ENCODE peak calls at places on chromosomes 3 and 15, in ten cellular contexts. One of them, this sample, is unnamed.
A peak's percentile ranks its signal among the peaks of the same experiment; 100 is the strongest.

GRCh38 chr3:133863865-133864264 is 31.8 kb downstream of the RAB6B start:
- DNase-seq in aorta: no peak
- DNase-seq in RCC 7860: no peak
- DNase-seq in left cardiac atrium: no peak
- DNase-seq in T-helper 2 cell: no peak
- DNase-seq in stimulated activated CD4-positive, alpha-beta T cell treated with anti-CD3 and anti-CD28 coated beads, TNF-alpha, amount 100 ng/mL, for 4 hours: no peak
- DNase-seq in NCI-H1092: no peak
- DNase-seq in CD14-positive monocyte: no peak
- DNase-seq in colonic mucosa: no peak
- DNase-seq in dermis microvascular lymphatic vessel endothelial cell: no peak
- DNase-seq in this sample: no peak

GRCh38 chr3:129021140-129021551 is 20.0 kb downstream of the EFCC1 start:
- DNase-seq in aorta: no peak
- DNase-seq in RCC 7860: no peak
- DNase-seq in left cardiac atrium: no peak
- DNase-seq in T-helper 2 cell: no peak
- DNase-seq in stimulated activated CD4-positive, alpha-beta T cell treated with anti-CD3 and anti-CD28 coated beads, TNF-alpha, amount 100 ng/mL, for 4 hours: no peak
- DNase-seq in NCI-H1092: no peak
- DNase-seq in CD14-positive monocyte: no peak
- DNase-seq in colonic mucosa: no peak
- DNase-seq in dermis microvascular lymphatic vessel endothelial cell: peak; percentile 56
- DNase-seq in this sample: no peak

GRCh38 chr3:20405731-20406130 is 219.7 kb upstream of the SGO1 start:
- DNase-seq in aorta: no peak
- DNase-seq in RCC 7860: no peak
- DNase-seq in left cardiac atrium: no peak
- DNase-seq in T-helper 2 cell: no peak
- DNase-seq in stimulated activated CD4-positive, alpha-beta T cell treated with anti-CD3 and anti-CD28 coated beads, TNF-alpha, amount 100 ng/mL, for 4 hours: no peak
- DNase-seq in NCI-H1092: no peak
- DNase-seq in CD14-positive monocyte: no peak
- DNase-seq in colonic mucosa: no peak
- DNase-seq in dermis microvascular lymphatic vessel endothelial cell: no peak
- DNase-seq in this sample: no peak

GRCh38 chr3:141240290-141241247 is 8.9 kb downstream of the PXYLP1 start:
- DNase-seq in aorta: no peak
- DNase-seq in RCC 7860: peak; percentile 67
- DNase-seq in left cardiac atrium: no peak
- DNase-seq in T-helper 2 cell: no peak
- DNase-seq in stimulated activated CD4-positive, alpha-beta T cell treated with anti-CD3 and anti-CD28 coated beads, TNF-alpha, amount 100 ng/mL, for 4 hours: no peak
- DNase-seq in NCI-H1092: no peak
- DNase-seq in CD14-positive monocyte: no peak
- DNase-seq in colonic mucosa: no peak
- DNase-seq in dermis microvascular lymphatic vessel endothelial cell: no peak
- DNase-seq in this sample: no peak

GRCh38 chr3:183959214-183959613 is 58.5 kb downstream of the ABCC5 start:
- DNase-seq in aorta: no peak
- DNase-seq in RCC 7860: no peak
- DNase-seq in left cardiac atrium: no peak
- DNase-seq in T-helper 2 cell: no peak
- DNase-seq in stimulated activated CD4-positive, alpha-beta T cell treated with anti-CD3 and anti-CD28 coated beads, TNF-alpha, amount 100 ng/mL, for 4 hours: no peak
- DNase-seq in NCI-H1092: no peak
- DNase-seq in CD14-positive monocyte: no peak
- DNase-seq in colonic mucosa: peak; percentile 44
- DNase-seq in dermis microvascular lymphatic vessel endothelial cell: no peak
- DNase-seq in this sample: no peak

GRCh38 chr3:101936419-101937331 is 87.4 kb downstream of the NFKBIZ start:
- DNase-seq in aorta: no peak
- DNase-seq in RCC 7860: peak; percentile 95
- DNase-seq in left cardiac atrium: no peak
- DNase-seq in T-helper 2 cell: peak; percentile 44
- DNase-seq in stimulated activated CD4-positive, alpha-beta T cell treated with anti-CD3 and anti-CD28 coated beads, TNF-alpha, amount 100 ng/mL, for 4 hours: no peak
- DNase-seq in NCI-H1092: no peak
- DNase-seq in CD14-positive monocyte: no peak
- DNase-seq in colonic mucosa: no peak
- DNase-seq in dermis microvascular lymphatic vessel endothelial cell: peak; percentile 57
- DNase-seq in this sample: no peak

GRCh38 chr3:159765025-159765859 is 223.4 kb upstream of the IL12A start:
- DNase-seq in aorta: peak; percentile 94
- DNase-seq in RCC 7860: peak; percentile 99
- DNase-seq in left cardiac atrium: peak; percentile 85
- DNase-seq in T-helper 2 cell: no peak
- DNase-seq in stimulated activated CD4-positive, alpha-beta T cell treated with anti-CD3 and anti-CD28 coated beads, TNF-alpha, amount 100 ng/mL, for 4 hours: no peak
- DNase-seq in NCI-H1092: no peak
- DNase-seq in CD14-positive monocyte: no peak
- DNase-seq in colonic mucosa: peak; percentile 67
- DNase-seq in dermis microvascular lymphatic vessel endothelial cell: peak; percentile 89
- DNase-seq in this sample: no peak

GRCh38 chr3:168426196-168426595 is 330.5 kb upstream of the GOLIM4 start:
- DNase-seq in aorta: no peak
- DNase-seq in RCC 7860: no peak
- DNase-seq in left cardiac atrium: no peak
- DNase-seq in T-helper 2 cell: no peak
- DNase-seq in stimulated activated CD4-positive, alpha-beta T cell treated with anti-CD3 and anti-CD28 coated beads, TNF-alpha, amount 100 ng/mL, for 4 hours: no peak
- DNase-seq in NCI-H1092: no peak
- DNase-seq in CD14-positive monocyte: no peak
- DNase-seq in colonic mucosa: no peak
- DNase-seq in dermis microvascular lymphatic vessel endothelial cell: no peak
- DNase-seq in this sample: no peak

GRCh38 chr3:23944861-23945652 is at the start of gene NR1D2:
- DNase-seq in aorta: peak; percentile 91
- DNase-seq in RCC 7860: peak; percentile 66
- DNase-seq in left cardiac atrium: peak; percentile 90
- DNase-seq in T-helper 2 cell: peak; percentile 77
- DNase-seq in stimulated activated CD4-positive, alpha-beta T cell treated with anti-CD3 and anti-CD28 coated beads, TNF-alpha, amount 100 ng/mL, for 4 hours: peak; percentile 54
- DNase-seq in NCI-H1092: peak; percentile 67
- DNase-seq in CD14-positive monocyte: peak; percentile 81
- DNase-seq in colonic mucosa: peak; percentile 87
- DNase-seq in dermis microvascular lymphatic vessel endothelial cell: peak; percentile 87
- DNase-seq in this sample: peak; percentile 75

GRCh38 chr15:46166750-46167149 is 531.9 kb downstream of the SQOR start:
- DNase-seq in aorta: no peak
- DNase-seq in RCC 7860: no peak
- DNase-seq in left cardiac atrium: no peak
- DNase-seq in T-helper 2 cell: no peak
- DNase-seq in stimulated activated CD4-positive, alpha-beta T cell treated with anti-CD3 and anti-CD28 coated beads, TNF-alpha, amount 100 ng/mL, for 4 hours: no peak
- DNase-seq in NCI-H1092: no peak
- DNase-seq in CD14-positive monocyte: no peak
- DNase-seq in colonic mucosa: no peak
- DNase-seq in dermis microvascular lymphatic vessel endothelial cell: no peak
- DNase-seq in this sample: no peak

GRCh38 chr3:141776376-141776775 is 13.2 kb downstream of the GRK7 start:
- DNase-seq in aorta: no peak
- DNase-seq in RCC 7860: no peak
- DNase-seq in left cardiac atrium: no peak
- DNase-seq in T-helper 2 cell: no peak
- DNase-seq in stimulated activated CD4-positive, alpha-beta T cell treated with anti-CD3 and anti-CD28 coated beads, TNF-alpha, amount 100 ng/mL, for 4 hours: no peak
- DNase-seq in NCI-H1092: no peak
- DNase-seq in CD14-positive monocyte: no peak
- DNase-seq in colonic mucosa: no peak
- DNase-seq in dermis microvascular lymphatic vessel endothelial cell: no peak
- DNase-seq in this sample: no peak

GRCh38 chr3:184325269-184325668 is 10.9 kb downstream of the EIF4G1 start:
- DNase-seq in aorta: no peak
- DNase-seq in RCC 7860: no peak
- DNase-seq in left cardiac atrium: no peak
- DNase-seq in T-helper 2 cell: no peak
- DNase-seq in stimulated activated CD4-positive, alpha-beta T cell treated with anti-CD3 and anti-CD28 coated beads, TNF-alpha, amount 100 ng/mL, for 4 hours: no peak
- DNase-seq in NCI-H1092: no peak
- DNase-seq in CD14-positive monocyte: no peak
- DNase-seq in colonic mucosa: no peak
- DNase-seq in dermis microvascular lymphatic vessel endothelial cell: no peak
- DNase-seq in this sample: no peak

GRCh38 chr3:49217688-49218470 is 46.5 kb downstream of the KLHDC8B start:
- DNase-seq in aorta: peak; percentile 53
- DNase-seq in RCC 7860: no peak
- DNase-seq in left cardiac atrium: no peak
- DNase-seq in T-helper 2 cell: no peak
- DNase-seq in stimulated activated CD4-positive, alpha-beta T cell treated with anti-CD3 and anti-CD28 coated beads, TNF-alpha, amount 100 ng/mL, for 4 hours: no peak
- DNase-seq in NCI-H1092: no peak
- DNase-seq in CD14-positive monocyte: no peak
- DNase-seq in colonic mucosa: no peak
- DNase-seq in dermis microvascular lymphatic vessel endothelial cell: peak; percentile 39
- DNase-seq in this sample: no peak

GRCh38 chr15:101489236-101489632 is 273 bp downstream of the PCSK6 start:
- DNase-seq in aorta: no peak
- DNase-seq in RCC 7860: no peak
- DNase-seq in left cardiac atrium: no peak
- DNase-seq in T-helper 2 cell: no peak
- DNase-seq in stimulated activated CD4-positive, alpha-beta T cell treated with anti-CD3 and anti-CD28 coated beads, TNF-alpha, amount 100 ng/mL, for 4 hours: no peak
- DNase-seq in NCI-H1092: no peak
- DNase-seq in CD14-positive monocyte: no peak
- DNase-seq in colonic mucosa: peak; percentile 61
- DNase-seq in dermis microvascular lymphatic vessel endothelial cell: peak; percentile 60
- DNase-seq in this sample: no peak

GRCh38 chr3:66572938-66573710 is 72.3 kb upstream of the LRIG1 start:
- DNase-seq in aorta: no peak
- DNase-seq in RCC 7860: no peak
- DNase-seq in left cardiac atrium: no peak
- DNase-seq in T-helper 2 cell: no peak
- DNase-seq in stimulated activated CD4-positive, alpha-beta T cell treated with anti-CD3 and anti-CD28 coated beads, TNF-alpha, amount 100 ng/mL, for 4 hours: no peak
- DNase-seq in NCI-H1092: no peak
- DNase-seq in CD14-positive monocyte: no peak
- DNase-seq in colonic mucosa: no peak
- DNase-seq in dermis microvascular lymphatic vessel endothelial cell: no peak
- DNase-seq in this sample: no peak

GRCh38 chr15:48636511-48636910 is 9.0 kb downstream of the FBN1 start:
- DNase-seq in aorta: peak; percentile 43
- DNase-seq in RCC 7860: no peak
- DNase-seq in left cardiac atrium: no peak
- DNase-seq in T-helper 2 cell: no peak
- DNase-seq in stimulated activated CD4-positive, alpha-beta T cell treated with anti-CD3 and anti-CD28 coated beads, TNF-alpha, amount 100 ng/mL, for 4 hours: no peak
- DNase-seq in NCI-H1092: no peak
- DNase-seq in CD14-positive monocyte: no peak
- DNase-seq in colonic mucosa: no peak
- DNase-seq in dermis microvascular lymphatic vessel endothelial cell: no peak
- DNase-seq in this sample: no peak

GRCh38 chr3:150409527-150410310 is 1.6 kb downstream of the TSC22D2 start:
- DNase-seq in aorta: peak; percentile 87
- DNase-seq in RCC 7860: peak; percentile 42
- DNase-seq in left cardiac atrium: peak; percentile 81
- DNase-seq in T-helper 2 cell: peak; percentile 68
- DNase-seq in stimulated activated CD4-positive, alpha-beta T cell treated with anti-CD3 and anti-CD28 coated beads, TNF-alpha, amount 100 ng/mL, for 4 hours: peak; percentile 45
- DNase-seq in NCI-H1092: peak; percentile 60
- DNase-seq in CD14-positive monocyte: peak; percentile 84
- DNase-seq in colonic mucosa: peak; percentile 75
- DNase-seq in dermis microvascular lymphatic vessel endothelial cell: peak; percentile 89
- DNase-seq in this sample: peak; percentile 61

GRCh38 chr15:85749261-85750151 is 45.2 kb downstream of the KLHL25 start:
- DNase-seq in aorta: no peak
- DNase-seq in RCC 7860: no peak
- DNase-seq in left cardiac atrium: peak; percentile 68
- DNase-seq in T-helper 2 cell: no peak
- DNase-seq in stimulated activated CD4-positive, alpha-beta T cell treated with anti-CD3 and anti-CD28 coated beads, TNF-alpha, amount 100 ng/mL, for 4 hours: no peak
- DNase-seq in NCI-H1092: no peak
- DNase-seq in CD14-positive monocyte: no peak
- DNase-seq in colonic mucosa: peak; percentile 34
- DNase-seq in dermis microvascular lymphatic vessel endothelial cell: no peak
- DNase-seq in this sample: no peak

GRCh38 chr3:128480717-128481437 is 12.1 kb downstream of the GATA2 start:
- DNase-seq in aorta: no peak
- DNase-seq in RCC 7860: no peak
- DNase-seq in left cardiac atrium: no peak
- DNase-seq in T-helper 2 cell: no peak
- DNase-seq in stimulated activated CD4-positive, alpha-beta T cell treated with anti-CD3 and anti-CD28 coated beads, TNF-alpha, amount 100 ng/mL, for 4 hours: no peak
- DNase-seq in NCI-H1092: no peak
- DNase-seq in CD14-positive monocyte: no peak
- DNase-seq in colonic mucosa: no peak
- DNase-seq in dermis microvascular lymphatic vessel endothelial cell: no peak
- DNase-seq in this sample: no peak

This sample was measured in memory B cell.